ENCODE peak calls at places on chromosomes 6 and 20, in four cellular contexts. One of them, this sample, is unnamed.

GRCh38 chr6:101015541-101015940 is 134.4 kb upstream of the ASCC3 start:
- DNase-seq in GM13976: no peak
- DNase-seq in neural crest cell: no peak
- DNase-seq in A673: no peak
- DNase-seq in this sample: no peak

GRCh38 chr20:17835240-17835940 is 133.2 kb downstream of the SNX5 start:
- DNase-seq in GM13976: no peak
- DNase-seq in neural crest cell: no peak
- DNase-seq in A673: no peak
- DNase-seq in this sample: no peak

GRCh38 chr6:163688971-163689370 is 274.5 kb downstream of the QKI start:
- DNase-seq in GM13976: no peak
- DNase-seq in neural crest cell: no peak
- DNase-seq in A673: no peak
- DNase-seq in this sample: no peak

GRCh38 chr20:37365760-37366638 is 20.1 kb downstream of the SRC start:
- DNase-seq in GM13976: no peak
- DNase-seq in neural crest cell: no peak
- DNase-seq in A673: no peak
- DNase-seq in this sample: no peak

GRCh38 chr20:36506253-36506652 is 35.1 kb upstream of the MYL9 start:
- DNase-seq in GM13976: no peak
- DNase-seq in neural crest cell: no peak
- DNase-seq in A673: peak
- DNase-seq in this sample: peak

GRCh38 chr20:61815678-61816077 is 250.0 kb downstream of the TAF4 start:
- DNase-seq in GM13976: no peak
- DNase-seq in neural crest cell: no peak
- DNase-seq in A673: no peak
- DNase-seq in this sample: no peak

GRCh38 chr20:58551631-58552030 is 36.4 kb upstream of the APCDD1L start:
- DNase-seq in GM13976: no peak
- DNase-seq in neural crest cell: no peak
- DNase-seq in A673: no peak
- DNase-seq in this sample: no peak

GRCh38 chr20:49381558-49382493 is 100.6 kb downstream of the KCNB1 start:
- DNase-seq in GM13976: no peak
- DNase-seq in neural crest cell: no peak
- DNase-seq in A673: peak
- DNase-seq in this sample: no peak

GRCh38 chr6:153024401-153025017 is 22.0 kb upstream of the MTRF1L start:
- DNase-seq in GM13976: peak
- DNase-seq in neural crest cell: peak
- DNase-seq in A673: peak
- DNase-seq in this sample: peak

GRCh38 chr6:151475653-151476523 is 17.9 kb upstream of the CCDC170 start:
- DNase-seq in GM13976: peak
- DNase-seq in neural crest cell: peak
- DNase-seq in A673: peak
- DNase-seq in this sample: peak

GRCh38 chr6:4896401-4896800 is 107.4 kb downstream of the RPP40 start:
- DNase-seq in GM13976: no peak
- DNase-seq in neural crest cell: no peak
- DNase-seq in A673: no peak
- DNase-seq in this sample: no peak

GRCh38 chr20:59577809-59578601 is 26.3 kb upstream of the PHACTR3 start:
- DNase-seq in GM13976: no peak
- DNase-seq in neural crest cell: no peak
- DNase-seq in A673: no peak
- DNase-seq in this sample: no peak

GRCh38 chr20:25622450-25623224 is 1.2 kb downstream of the NANP start:
- DNase-seq in GM13976: no peak
- DNase-seq in neural crest cell: no peak
- DNase-seq in A673: peak
- DNase-seq in this sample: no peak

GRCh38 chr6:157823523-157824370 is 701 bp downstream of the SNX9 start:
- DNase-seq in GM13976: peak
- DNase-seq in neural crest cell: peak
- DNase-seq in A673: peak
- DNase-seq in this sample: peak

GRCh38 chr6:20334334-20334733 is 67.3 kb upstream of the E2F3 start:
- DNase-seq in GM13976: no peak
- DNase-seq in neural crest cell: no peak
- DNase-seq in A673: peak
- DNase-seq in this sample: peak

GRCh38 chr6:48255094-48255493 is 144.1 kb upstream of the PTCHD4 start:
- DNase-seq in GM13976: no peak
- DNase-seq in neural crest cell: no peak
- DNase-seq in A673: no peak
- DNase-seq in this sample: no peak

GRCh38 chr20:23320317-23320716 is 30.3 kb upstream of the NXT1 start:
- DNase-seq in GM13976: no peak
- DNase-seq in neural crest cell: no peak
- DNase-seq in A673: peak
- DNase-seq in this sample: no peak

GRCh38 chr6:22248513-22249308 is 48.1 kb downstream of the PRL start:
- DNase-seq in GM13976: no peak
- DNase-seq in neural crest cell: no peak
- DNase-seq in A673: no peak
- DNase-seq in this sample: no peak

GRCh38 chr6:108736832-108737231 is 111.4 kb upstream of the ARMC2 start:
- DNase-seq in GM13976: no peak
- DNase-seq in neural crest cell: no peak
- DNase-seq in A673: peak
- DNase-seq in this sample: no peak

GRCh38 chr20:38196016-38196415 is 30.9 kb upstream of the TGM2 start:
- DNase-seq in GM13976: no peak
- DNase-seq in neural crest cell: no peak
- DNase-seq in A673: no peak
- DNase-seq in this sample: no peak

GRCh38 chr6:14721103-14721758 is 524.6 kb upstream of the JARID2 start:
- DNase-seq in GM13976: no peak
- DNase-seq in neural crest cell: no peak
- DNase-seq in A673: no peak
- DNase-seq in this sample: no peak

GRCh38 chr6:162099685-162100084 is 627.9 kb downstream of the PRKN start:
- DNase-seq in GM13976: no peak
- DNase-seq in neural crest cell: no peak
- DNase-seq in A673: peak
- DNase-seq in this sample: peak

GRCh38 chr20:40920291-40920690 is 108.3 kb upstream of the TOP1 start:
- DNase-seq in GM13976: no peak
- DNase-seq in neural crest cell: no peak
- DNase-seq in A673: no peak
- DNase-seq in this sample: no peak

GRCh38 chr20:63933646-63934045 is 22.6 kb downstream of the UCKL1 start:
- DNase-seq in GM13976: no peak
- DNase-seq in neural crest cell: no peak
- DNase-seq in A673: no peak
- DNase-seq in this sample: no peak

DNA sequence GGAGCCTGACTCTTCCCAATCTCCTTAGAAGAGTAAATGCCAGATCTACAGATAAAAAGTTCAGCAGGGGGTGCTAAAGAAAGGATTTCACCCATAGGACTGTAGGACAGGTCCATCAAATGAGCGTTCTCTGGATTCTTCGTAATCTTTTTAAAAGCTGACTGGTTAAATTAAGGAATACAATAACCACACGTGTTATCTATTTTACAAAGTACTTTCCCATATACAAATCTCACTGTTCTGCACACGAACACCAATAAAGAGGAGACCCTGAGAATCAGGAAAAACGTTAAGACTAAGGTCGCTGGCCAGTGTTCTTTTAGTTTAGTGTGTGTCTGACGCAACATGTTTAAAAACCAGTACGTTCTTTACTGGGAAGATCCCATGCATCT is 542 bp downstream of the TUBE1 start:
- DNase-seq in GM13976: peak
- DNase-seq in neural crest cell: no peak
- DNase-seq in A673: peak
- DNase-seq in this sample: no peak
- TF ChIP-seq CTCF in GM13976: no peak
- TF ChIP-seq CTCF in neural crest cell: peak
- TF ChIP-seq CTCF in A673: peak
- TF ChIP-seq CTCF in this sample: peak

GRCh38 chr6:94254689-94255088 is 835.3 kb upstream of the EPHA7 start:
- DNase-seq in GM13976: no peak
- DNase-seq in neural crest cell: no peak
- DNase-seq in A673: peak
- DNase-seq in this sample: no peak
- TF ChIP-seq CTCF in GM13976: no peak
- TF ChIP-seq CTCF in neural crest cell: peak
- TF ChIP-seq CTCF in A673: peak
- TF ChIP-seq CTCF in this sample: no peak

DNA sequence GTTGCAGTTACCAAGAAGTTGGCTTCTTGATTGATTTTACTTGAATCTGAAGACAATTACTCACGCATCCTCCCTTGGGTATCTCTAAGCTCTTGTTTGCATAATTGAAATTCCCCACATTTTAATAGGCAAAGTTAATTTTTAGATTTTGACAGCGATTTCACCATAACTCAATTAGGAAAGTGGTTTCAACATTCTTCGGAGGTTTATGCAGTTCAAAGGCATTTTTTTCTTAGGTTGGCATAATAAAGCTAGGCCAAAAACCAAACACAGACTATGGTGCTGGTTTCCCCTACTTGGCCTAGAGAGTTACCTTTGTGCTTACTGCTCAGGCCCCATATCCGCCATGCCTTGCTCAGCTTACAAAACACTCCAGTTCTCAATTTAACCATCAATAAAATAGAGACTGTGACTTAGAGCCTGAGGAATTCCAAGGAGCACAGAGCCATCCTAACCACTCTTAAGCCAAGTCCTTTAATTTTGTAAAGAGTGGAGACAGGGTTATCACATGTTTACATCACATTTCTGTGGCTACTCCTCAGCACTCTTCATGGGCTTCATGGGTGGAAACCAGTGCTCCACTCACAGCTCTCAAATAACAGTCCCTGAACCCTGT is 32.1 kb downstream of the LAMA4 start:
- DNase-seq in GM13976: no peak
- DNase-seq in neural crest cell: no peak
- DNase-seq in A673: peak
- DNase-seq in this sample: no peak
- TF ChIP-seq CTCF in GM13976: no peak
- TF ChIP-seq CTCF in neural crest cell: no peak
- TF ChIP-seq CTCF in A673: no peak
- TF ChIP-seq CTCF in this sample: no peak

GRCh38 chr6:139891471-139891870 is 517.0 kb upstream of the CITED2 start:
- DNase-seq in GM13976: no peak
- DNase-seq in neural crest cell: no peak
- DNase-seq in A673: no peak
- DNase-seq in this sample: no peak

GRCh38 chr6:139894271-139894670 is 519.8 kb upstream of the CITED2 start:
- DNase-seq in GM13976: no peak
- DNase-seq in neural crest cell: no peak
- DNase-seq in A673: no peak
- DNase-seq in this sample: no peak

GRCh38 chr6:139895205-139895793 is 520.9 kb upstream of the CITED2 start:
- DNase-seq in GM13976: no peak
- DNase-seq in neural crest cell: no peak
- DNase-seq in A673: no peak
- DNase-seq in this sample: no peak
- TF ChIP-seq CTCF in GM13976: no peak
- TF ChIP-seq CTCF in neural crest cell: peak
- TF ChIP-seq CTCF in A673: peak
- TF ChIP-seq CTCF in this sample: no peak

DNA sequence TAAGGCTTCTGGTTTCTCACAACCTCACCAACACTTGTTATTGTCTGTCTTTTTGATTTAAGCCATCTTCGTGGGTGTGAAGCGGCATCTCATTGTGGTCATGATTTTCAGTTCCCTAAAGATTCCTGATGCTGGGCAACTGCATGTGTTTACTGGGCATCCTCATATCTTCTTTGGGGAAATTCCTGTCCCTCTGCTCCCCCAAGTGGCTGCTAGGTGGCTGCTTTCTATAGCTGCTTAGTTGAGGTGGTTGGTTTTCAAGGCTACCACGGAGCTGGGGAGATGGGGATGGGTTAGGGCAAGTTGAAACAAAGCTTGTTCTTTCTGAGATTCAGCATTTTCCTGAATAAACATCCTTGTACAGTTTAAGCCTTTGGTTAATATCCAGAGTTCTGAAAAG is 403.9 kb upstream of the SULF2 start:
- DNase-seq in GM13976: peak
- DNase-seq in neural crest cell: no peak
- DNase-seq in A673: peak
- DNase-seq in this sample: no peak
- TF ChIP-seq CTCF in GM13976: peak
- TF ChIP-seq CTCF in neural crest cell: peak
- TF ChIP-seq CTCF in A673: peak
- TF ChIP-seq CTCF in this sample: no peak

GRCh38 chr6:136526196-136526930 is 23.9 kb downstream of the MAP7 start:
- DNase-seq in GM13976: peak
- DNase-seq in neural crest cell: peak
- DNase-seq in A673: peak
- DNase-seq in this sample: peak
- TF ChIP-seq CTCF in GM13976: no peak
- TF ChIP-seq CTCF in neural crest cell: peak
- TF ChIP-seq CTCF in A673: no peak
- TF ChIP-seq CTCF in this sample: no peak

DNA sequence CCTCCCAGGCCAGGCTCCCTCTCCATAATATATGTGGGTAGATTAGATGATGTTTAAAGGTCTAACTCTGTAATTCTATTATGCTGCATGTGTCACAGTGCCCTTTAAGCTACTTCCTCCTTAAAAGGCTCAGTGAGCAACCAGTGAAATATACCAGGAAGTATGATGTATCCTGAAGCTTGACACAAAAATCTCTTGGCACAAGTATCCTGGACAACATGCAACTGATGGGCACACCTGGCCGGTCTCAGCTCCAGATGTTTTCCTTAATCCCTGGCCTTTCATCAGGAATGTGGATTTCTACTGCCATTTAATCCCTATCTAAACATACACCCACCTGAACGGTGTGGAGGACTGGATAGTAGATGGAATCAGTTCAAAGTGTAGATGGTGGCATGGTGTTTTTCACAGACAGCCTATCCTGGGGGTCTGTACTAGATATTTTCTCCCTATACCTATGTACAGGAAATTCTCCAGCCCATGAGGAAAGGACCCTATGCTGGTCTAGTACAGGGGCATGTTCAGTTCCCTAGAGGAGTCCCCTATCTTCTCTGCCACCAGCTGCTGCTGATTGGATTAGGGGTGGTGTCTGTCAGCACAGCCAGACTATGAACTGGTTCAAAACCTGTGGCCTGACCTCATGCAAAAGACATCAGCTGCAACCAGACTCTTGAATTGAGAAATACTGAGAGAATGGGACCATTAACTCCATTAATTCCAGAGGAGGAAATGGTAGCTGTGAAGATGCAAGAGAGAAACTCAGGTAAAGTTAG is 59.4 kb upstream of the CITED2 start:
- DNase-seq in GM13976: no peak
- DNase-seq in neural crest cell: no peak
- DNase-seq in A673: no peak
- DNase-seq in this sample: peak
- TF ChIP-seq CTCF in GM13976: no peak
- TF ChIP-seq CTCF in neural crest cell: no peak
- TF ChIP-seq CTCF in A673: no peak
- TF ChIP-seq CTCF in this sample: no peak

GRCh38 chr20:4853787-4854295 is 132.1 kb downstream of the PRND start:
- DNase-seq in GM13976: no peak
- DNase-seq in neural crest cell: no peak
- DNase-seq in A673: no peak
- DNase-seq in this sample: no peak
- TF ChIP-seq CTCF in GM13976: no peak
- TF ChIP-seq CTCF in neural crest cell: no peak
- TF ChIP-seq CTCF in A673: no peak
- TF ChIP-seq CTCF in this sample: no peak

GRCh38 chr20:57329608-57330221 is at the start of gene SPO11:
- DNase-seq in GM13976: no peak
- DNase-seq in neural crest cell: peak
- DNase-seq in A673: no peak
- DNase-seq in this sample: no peak
- TF ChIP-seq CTCF in GM13976: no peak
- TF ChIP-seq CTCF in neural crest cell: peak
- TF ChIP-seq CTCF in A673: peak
- TF ChIP-seq CTCF in this sample: no peak